ENCODE peak calls at places on chromosome 18, in ten cellular contexts. O is brain microvascular endothelial cell, I is heart left ventricle, U is AG04450, R is colonic mucosa, D is psoas muscle, Q is cardiac muscle cell, L is fibroblast of mammary gland, E is sigmoid colon, W is kidney. B is an unnamed sample.

GRCh38 chr18:79857082-79857661 is 59.4 kb downstream of the KCNG2 start:
- DNase-seq in O (peak), I (no peak), U (no peak), R (peak), D (peak), Q (peak), L (peak), E (no peak), W (no peak), B (peak)

GRCh38 chr18:34358923-34359322 is 134.2 kb upstream of the NOL4 start:
- DNase-seq in O (no peak), I (no peak), U (no peak), R (no peak), D (no peak), Q (peak), L (no peak), E (no peak), W (no peak), B (no peak)

GRCh38 chr18:58394607-58395425 is 234.1 kb downstream of the ALPK2 start:
- DNase-seq in O (no peak), I (no peak), U (no peak), R (no peak), D (no peak), Q (no peak), L (peak), E (no peak), W (no peak), B (no peak)

GRCh38 chr18:71077451-71077850 is 788.6 kb downstream of the SOCS6 start:
- DNase-seq in O (no peak), I (no peak), U (no peak), R (no peak), D (no peak), Q (no peak), L (no peak), E (no peak), W (no peak), B (no peak)

GRCh38 chr18:13868501-13869271 is 44.7 kb downstream of the MC5R start:
- DNase-seq in O (no peak), I (no peak), U (no peak), R (no peak), D (no peak), Q (peak), L (no peak), E (no peak), W (no peak), B (no peak)

GRCh38 chr18:63974991-63975390 is 5.1 kb downstream of the SERPINB8 start:
- DNase-seq in O (no peak), I (no peak), U (no peak), R (peak), D (no peak), Q (no peak), L (peak), E (no peak), W (no peak), B (no peak)

GRCh38 chr18:7980661-7981060 is 413.5 kb downstream of the PTPRM start:
- DNase-seq in O (no peak), I (no peak), U (no peak), R (no peak), D (no peak), Q (no peak), L (peak), E (no peak), W (no peak), B (no peak)

GRCh38 chr18:11154983-11155759 is 5.8 kb upstream of the PIEZO2 start:
- DNase-seq in O (no peak), I (no peak), U (no peak), R (no peak), D (no peak), Q (no peak), L (no peak), E (no peak), W (no peak), B (no peak)

GRCh38 chr18:70522183-70522582 is 233.3 kb downstream of the SOCS6 start:
- DNase-seq in O (no peak), I (no peak), U (no peak), R (no peak), D (no peak), Q (no peak), L (no peak), E (no peak), W (no peak), B (no peak)

GRCh38 chr18:75137346-75137877 is 71.5 kb downstream of the PTGR3 start:
- DNase-seq in O (no peak), I (no peak), U (no peak), R (no peak), D (no peak), Q (no peak), L (no peak), E (no peak), W (no peak), B (no peak)

GRCh38 chr18:63342206-63342605 is 22.6 kb upstream of the BCL2 start:
- DNase-seq in O (no peak), I (peak), U (no peak), R (no peak), D (no peak), Q (peak), L (peak), E (no peak), W (no peak), B (no peak)

GRCh38 chr18:2515908-2516625 is 55.2 kb downstream of the METTL4 start:
- DNase-seq in O (peak), I (no peak), U (peak), R (no peak), D (no peak), Q (no peak), L (peak), E (no peak), W (no peak), B (peak)

GRCh38 chr18:23133860-23134779 is 1.2 kb upstream of the CABLES1 start:
- DNase-seq in O (no peak), I (no peak), U (no peak), R (peak), D (no peak), Q (peak), L (no peak), E (no peak), W (peak), B (no peak)

GRCh38 chr18:79961527-79962291 is 2.7 kb upstream of the HSBP1L1 start:
- DNase-seq in O (no peak), I (no peak), U (no peak), R (no peak), D (no peak), Q (no peak), L (peak), E (no peak), W (no peak), B (no peak)

GRCh38 chr18:10901329-10901728 is 248.0 kb downstream of the PIEZO2 start:
- DNase-seq in O (no peak), I (no peak), U (no peak), R (no peak), D (no peak), Q (no peak), L (no peak), E (no peak), W (no peak), B (no peak)

GRCh38 chr18:48220146-48220499 is 189.1 kb downstream of the ZBTB7C start:
- DNase-seq in O (no peak), I (no peak), U (no peak), R (no peak), D (no peak), Q (no peak), L (no peak), E (no peak), W (no peak), B (no peak)

GRCh38 chr18:75070235-75070624 is 138.7 kb downstream of the PTGR3 start:
- DNase-seq in O (no peak), I (no peak), U (no peak), R (no peak), D (no peak), Q (no peak), L (no peak), E (no peak), W (no peak), B (no peak)

GRCh38 chr18:63237911-63238710 is 81.5 kb downstream of the BCL2 start:
- DNase-seq in O (peak), I (peak), U (peak), R (no peak), D (peak), Q (peak), L (peak), E (no peak), W (no peak), B (peak)

GRCh38 chr18:23317975-23318675 is 135.0 kb upstream of the RIOK3 start:
- DNase-seq in O (peak), I (no peak), U (no peak), R (no peak), D (no peak), Q (no peak), L (peak), E (no peak), W (no peak), B (no peak)

GRCh38 chr18:70450658-70451253 is 161.9 kb downstream of the SOCS6 start:
- DNase-seq in O (no peak), I (no peak), U (no peak), R (no peak), D (no peak), Q (peak), L (peak), E (no peak), W (no peak), B (no peak)

GRCh38 chr18:59556265-59556664 is 141.0 kb downstream of the CCBE1 start:
- DNase-seq in O (no peak), I (no peak), U (no peak), R (no peak), D (no peak), Q (no peak), L (peak), E (no peak), W (no peak), B (no peak)

GRCh38 chr18:11981633-11982366 is 493 bp downstream of the IMPA2 start:
- DNase-seq in O (no peak), I (peak), U (no peak), R (peak), D (peak), Q (peak), L (peak), E (peak), W (peak), B (no peak)

GRCh38 chr18:9730786-9731185 is 22.7 kb downstream of the RAB31 start:
- DNase-seq in O (no peak), I (no peak), U (no peak), R (no peak), D (no peak), Q (no peak), L (no peak), E (no peak), W (no peak), B (no peak)

GRCh38 chr18:13558132-13558531 is 168.2 kb downstream of the FAM210A start:
- DNase-seq in O (peak), I (peak), U (no peak), R (no peak), D (no peak), Q (peak), L (peak), E (no peak), W (no peak), B (no peak)

GRCh38 chr18:8777846-8778245 is 72.5 kb downstream of the MTCL1 start:
- DNase-seq in O (no peak), I (no peak), U (no peak), R (no peak), D (no peak), Q (no peak), L (no peak), E (no peak), W (no peak), B (no peak)

GRCh38 chr18:8982416-8983183 is 119.9 kb upstream of the NDUFV2 start:
- DNase-seq in O (peak), I (no peak), U (peak), R (peak), D (no peak), Q (peak), L (peak), E (no peak), W (no peak), B (peak)

GRCh38 chr18:68916734-68917133 is 118.9 kb downstream of the CCDC102B start:
- DNase-seq in O (no peak), I (no peak), U (no peak), R (no peak), D (no peak), Q (no peak), L (peak), E (no peak), W (no peak), B (no peak)

GRCh38 chr18:22983175-22983574 is 50.0 kb downstream of the RBBP8 start:
- DNase-seq in O (no peak), I (no peak), U (peak), R (no peak), D (no peak), Q (peak), L (peak), E (no peak), W (no peak), B (no peak)

GRCh38 chr18:48660346-48661228 is 121.8 kb downstream of the CTIF start:
- DNase-seq in O (no peak), I (no peak), U (no peak), R (no peak), D (no peak), Q (no peak), L (no peak), E (peak), W (no peak), B (no peak)

GRCh38 chr18:79523221-79523737 is 127.5 kb downstream of the NFATC1 start:
- DNase-seq in O (no peak), I (peak), U (no peak), R (no peak), D (no peak), Q (no peak), L (no peak), E (no peak), W (peak), B (no peak)

GRCh38 chr18:62611395-62612241 is 88.8 kb downstream of the ZCCHC2 start:
- DNase-seq in O (no peak), I (peak), U (no peak), R (no peak), D (peak), Q (no peak), L (no peak), E (no peak), W (no peak), B (no peak)

GRCh38 chr18:22285299-22286140 is 116.1 kb downstream of the GATA6 start:
- DNase-seq in O (no peak), I (no peak), U (no peak), R (no peak), D (no peak), Q (no peak), L (no peak), E (no peak), W (no peak), B (no peak)

GRCh38 chr18:361941-362913 is 94.4 kb upstream of the THOC1 start:
- DNase-seq in O (peak), I (peak), U (peak), R (no peak), D (peak), Q (peak), L (peak), E (peak), W (no peak), B (no peak)

GRCh38 chr18:26734760-26735159 is 130.7 kb downstream of the AQP4 start:
- DNase-seq in O (no peak), I (no peak), U (no peak), R (no peak), D (no peak), Q (no peak), L (no peak), E (no peak), W (no peak), B (no peak)

GRCh38 chr18:67417864-67418523 is 98.5 kb downstream of the DSEL start:
- DNase-seq in O (peak), I (no peak), U (no peak), R (no peak), D (no peak), Q (no peak), L (peak), E (no peak), W (no peak), B (no peak)

GRCh38 chr18:37913051-37913450 is 347.5 kb upstream of the CELF4 start:
- DNase-seq in O (no peak), I (no peak), U (no peak), R (no peak), D (no peak), Q (no peak), L (no peak), E (no peak), W (no peak), B (no peak)

GRCh38 chr18:69865656-69866241 is 81.9 kb downstream of the CD226 start:
- DNase-seq in O (no peak), I (no peak), U (no peak), R (no peak), D (no peak), Q (no peak), L (no peak), E (no peak), W (no peak), B (no peak)

GRCh38 chr18:22345733-22346132 is 72.0 kb downstream of the CTAGE1 start:
- DNase-seq in O (no peak), I (no peak), U (no peak), R (peak), D (no peak), Q (no peak), L (peak), E (no peak), W (no peak), B (no peak)

GRCh38 chr18:24914148-24914525 is 437.8 kb downstream of the ZNF521 start:
- DNase-seq in O (no peak), I (peak), U (no peak), R (no peak), D (no peak), Q (no peak), L (no peak), E (no peak), W (no peak), B (no peak)

GRCh38 chr18:49690307-49690706 is 123.0 kb downstream of the ACAA2 start:
- DNase-seq in O (peak), I (no peak), U (peak), R (no peak), D (no peak), Q (no peak), L (peak), E (no peak), W (no peak), B (peak)

DNA sequence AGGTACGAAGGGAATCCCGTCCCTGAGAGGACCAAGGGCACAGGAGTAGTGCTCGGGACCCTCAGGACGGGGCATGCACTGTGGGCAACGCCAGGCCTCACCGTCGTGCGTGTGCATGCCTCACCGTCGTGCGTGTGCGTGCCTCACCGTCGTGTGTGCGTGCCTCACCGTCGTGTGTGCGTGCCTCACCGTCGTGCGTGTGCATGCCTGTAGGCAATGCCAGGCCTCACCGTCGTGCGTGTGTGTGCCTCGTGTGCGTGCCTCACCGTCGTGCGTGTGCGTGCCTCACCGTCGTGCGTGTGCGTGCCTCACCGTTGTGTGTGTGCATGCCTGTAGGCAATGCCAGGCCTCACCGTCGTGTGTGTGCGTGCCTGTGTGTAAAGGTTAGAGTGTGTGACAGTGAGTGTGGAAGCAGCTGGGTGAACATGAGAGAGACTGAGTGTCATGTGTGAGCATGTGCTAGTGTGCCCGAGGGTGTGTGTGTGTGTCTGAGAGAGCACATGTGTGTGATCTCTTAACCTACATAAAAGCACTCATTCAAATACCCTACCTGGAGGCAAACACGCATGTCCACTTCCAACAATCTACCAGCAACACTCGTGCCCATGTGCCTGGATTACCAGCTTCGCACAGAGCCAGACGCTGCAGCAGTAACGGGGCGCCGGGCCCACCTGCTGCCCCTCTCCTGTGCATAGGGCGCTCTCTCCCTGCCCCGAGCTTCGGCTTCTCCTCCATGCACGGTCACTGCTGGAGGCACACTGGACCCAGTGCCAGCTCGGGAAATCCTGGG is 36.3 kb downstream of the ZNF516 start:
- DNase-seq in O (no peak), I (no peak), U (no peak), R (no peak), D (no peak), Q (no peak), L (no peak), E (peak), W (no peak), B (no peak)
- H3K4me3 ChIP-seq in O (no peak), I (no peak), U (no peak), R (no peak), D (peak), Q (no peak), L (no peak), E (no peak), W (no peak), B (no peak)

DNA sequence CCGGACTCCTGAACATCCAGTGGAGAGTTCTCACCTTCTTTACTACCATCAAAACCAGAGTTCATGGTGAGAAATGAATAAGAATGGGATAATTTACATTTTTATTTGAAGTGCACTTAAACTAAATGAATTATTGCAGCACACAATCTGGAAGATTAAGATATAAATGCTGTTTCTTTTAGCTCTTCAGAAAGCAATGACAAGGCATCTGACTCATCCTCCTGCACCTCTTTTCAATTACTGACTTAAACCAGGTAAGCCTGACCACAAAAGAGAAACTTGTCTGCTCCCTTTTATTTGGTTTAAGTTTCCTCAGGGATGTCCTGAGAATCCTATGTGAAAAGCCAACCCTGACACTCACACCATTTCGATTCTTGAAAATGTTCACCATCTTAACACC is 720 bp upstream of the DSC2 start:
- DNase-seq in O (no peak), I (no peak), U (no peak), R (no peak), D (no peak), Q (no peak), L (no peak), E (no peak), W (no peak), B (no peak)
- TF ChIP-seq CTCF in O (no peak), I (no peak), U (no peak), R (no peak), D (no peak), Q (no peak), L (no peak), E (no peak), W (no peak), B (no peak)

GRCh38 chr18:46398005-46398404 is 259.0 kb downstream of the LOXHD1 start:
- DNase-seq in O (no peak), I (no peak), U (no peak), R (no peak), D (no peak), Q (no peak), L (no peak), E (no peak), W (no peak), B (no peak)
- H3K4me3 ChIP-seq in O (no peak), I (no peak), U (no peak), R (no peak), D (no peak), Q (no peak), L (no peak), E (no peak), W (no peak), B (no peak)

DNA sequence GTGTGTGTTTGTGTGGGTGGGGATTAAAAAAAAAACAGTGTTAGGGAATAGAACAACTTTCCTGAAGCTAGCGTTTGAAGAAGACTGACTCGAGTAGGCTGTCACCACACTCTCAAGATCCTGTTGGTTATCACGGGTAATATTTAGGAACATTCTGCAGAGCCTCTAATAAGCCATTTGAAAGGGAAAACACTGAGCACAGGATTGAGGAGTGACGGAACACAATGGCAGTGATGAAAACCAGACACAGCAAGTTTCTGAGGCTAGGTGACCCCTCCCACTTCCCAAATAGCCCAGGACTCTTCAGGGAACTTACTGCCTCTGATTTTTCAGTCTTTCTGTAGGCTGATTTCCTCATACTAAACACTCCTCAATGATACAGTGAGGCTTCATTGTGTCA is 88.2 kb upstream of the TMEM200C start:
- DNase-seq in O (no peak), I (no peak), U (no peak), R (no peak), D (no peak), Q (peak), L (no peak), E (no peak), W (no peak), B (no peak)
- TF ChIP-seq CTCF in O (no peak), I (no peak), U (no peak), R (no peak), D (no peak), Q (no peak), L (no peak), E (no peak), W (no peak), B (no peak)

GRCh38 chr18:55477537-55478300 is 110.3 kb downstream of the TCF4 start:
- DNase-seq in O (no peak), I (no peak), U (no peak), R (no peak), D (peak), Q (peak), L (peak), E (no peak), W (no peak), B (no peak)
- H3K4me3 ChIP-seq in O (peak), I (peak), U (peak), R (peak), D (peak), Q (no peak), L (peak), E (peak), W (peak), B (no peak)

GRCh38 chr18:36514778-36515177 is 217.3 kb downstream of the FHOD3 start:
- DNase-seq in O (no peak), I (no peak), U (no peak), R (no peak), D (no peak), Q (peak), L (no peak), E (no peak), W (no peak), B (no peak)
- TF ChIP-seq CTCF in O (no peak), I (no peak), U (no peak), R (no peak), D (no peak), Q (no peak), L (no peak), E (no peak), W (no peak), B (no peak)